ENCODE peak calls at places on chromosomes 2 and 18, in seven cellular contexts. M is OCI-LY7; G is H7; N is skeletal muscle cell; Y is CD8-positive, alpha-beta memory T cell; K is upper lobe of right lung; C is choroid plexus epithelial cell. S is an unnamed sample.

GRCh38 chr18:39188278-39188677 is 1622.7 kb upstream of the CELF4 start:
- DNase-seq in M (no peak), N (no peak), G (no peak), K (no peak), Y (no peak), C (no peak), S (no peak)

GRCh38 chr2:25929789-25930473 is 51.6 kb upstream of the ASXL2 start:
- DNase-seq in Y (no peak), N (no peak), M (no peak), G (no peak), C (no peak), K (no peak), S (no peak)

GRCh38 chr18:8450013-8450412 is 159.2 kb upstream of the RAB12 start:
- DNase-seq in G (peak; percentile 81), Y (no peak), N (no peak), M (no peak), C (peak; percentile 13), K (no peak), S (no peak)

GRCh38 chr18:21406111-21406510 is 164.1 kb downstream of the GREB1L start:
- DNase-seq in K (no peak), M (no peak), Y (no peak), N (no peak), G (no peak), C (no peak), S (no peak)

GRCh38 chr2:169490834-169491233 is 11.5 kb downstream of the BBS5 start:
- DNase-seq in N (no peak), Y (no peak), M (no peak), G (no peak), K (no peak), C (no peak), S (no peak)

GRCh38 chr2:149019768-149020167 is 18.7 kb upstream of the LYPD6B start:
- DNase-seq in M (peak; percentile 54), G (no peak), K (no peak), C (no peak), N (no peak), Y (no peak), S (no peak)

GRCh38 chr2:28697602-28698149 is 54.0 kb upstream of the PPP1CB start:
- DNase-seq in C (peak; percentile 47), G (no peak), K (no peak), Y (no peak), N (no peak), M (no peak), S (no peak)

GRCh38 chr2:166361351-166362153 is 14.2 kb downstream of the SCN9A start:
- DNase-seq in M (peak; percentile 28), C (peak; percentile 76), N (no peak), K (no peak), G (no peak), Y (no peak), S (no peak)

GRCh38 chr2:156445311-156446218 is 9.4 kb downstream of the GPD2 start:
- DNase-seq in Y (no peak), G (no peak), M (no peak), N (peak; percentile 83), K (no peak), C (peak; percentile 83), S (peak; percentile 57)

GRCh38 chr2:158013791-158014190 is 87.9 kb upstream of the UPP2 start:
- DNase-seq in K (no peak), G (no peak), N (no peak), M (no peak), Y (no peak), C (peak; percentile 18), S (no peak)

GRCh38 chr2:33042226-33042625 is 95.5 kb downstream of the LTBP1 start:
- DNase-seq in C (no peak), Y (no peak), M (no peak), N (no peak), K (no peak), G (no peak), S (no peak)

GRCh38 chr2:234339016-234339415 is 157.9 kb downstream of the ARL4C start:
- DNase-seq in C (no peak), K (no peak), N (no peak), G (no peak), M (no peak), Y (no peak), S (no peak)

GRCh38 chr2:226354434-226354833 is 445.2 kb downstream of the IRS1 start:
- DNase-seq in N (peak; percentile 25), M (no peak), G (no peak), K (no peak), C (peak; percentile 46), Y (no peak), S (no peak)

GRCh38 chr2:164896226-164896625 is 54.6 kb upstream of the COBLL1 start:
- DNase-seq in Y (no peak), G (no peak), C (peak; percentile 89), N (no peak), K (no peak), M (no peak), S (no peak)

GRCh38 chr2:135167273-135167672 is 115.2 kb downstream of the RAB3GAP1 start:
- DNase-seq in G (no peak), C (no peak), N (no peak), M (no peak), Y (no peak), K (no peak), S (no peak)

GRCh38 chr2:98746426-98746825 is 15.5 kb upstream of the MGAT4A start:
- DNase-seq in N (no peak), K (no peak), M (no peak), Y (no peak), G (no peak), C (no peak), S (no peak)

GRCh38 chr2:219707496-219708285 is 80.3 kb downstream of the SLC4A3 start:
- DNase-seq in G (no peak), N (no peak), C (no peak), M (no peak), K (no peak), Y (no peak), S (no peak)

GRCh38 chr2:231937057-231937456 is 10.9 kb upstream of the NPPC start:
- DNase-seq in G (no peak), N (no peak), Y (no peak), C (no peak), K (no peak), M (no peak), S (no peak)

DNA sequence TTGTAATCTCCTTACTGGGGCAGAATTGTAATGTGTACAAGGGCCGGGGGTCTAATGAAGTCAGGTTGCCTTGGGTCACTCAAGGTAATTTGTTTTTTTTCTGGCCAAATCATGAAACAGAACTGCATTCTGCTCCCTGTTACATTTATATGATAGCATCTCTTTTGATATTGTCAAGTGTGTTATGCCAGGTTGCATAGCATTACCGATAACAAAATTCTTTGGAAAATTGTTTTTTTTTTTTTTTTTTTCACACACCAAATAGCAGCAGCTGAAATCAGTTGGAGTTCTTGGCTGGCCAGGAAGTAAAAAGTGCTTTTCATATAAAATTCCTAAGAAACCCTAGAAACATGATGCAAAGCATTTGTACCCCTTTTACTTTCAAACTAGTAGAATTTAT is 282.6 kb upstream of the FN1 start:
- DNase-seq in Y (no peak), M (no peak), C (no peak), K (no peak), N (no peak), G (no peak), S (no peak)
- H3K4me3 ChIP-seq in Y (no peak overlapping the region), M (no peak overlapping the region), C (no peak overlapping the region), K (no peak overlapping the region), N (no peak overlapping the region), G (no peak overlapping the region), S (no peak overlapping the region)

DNA sequence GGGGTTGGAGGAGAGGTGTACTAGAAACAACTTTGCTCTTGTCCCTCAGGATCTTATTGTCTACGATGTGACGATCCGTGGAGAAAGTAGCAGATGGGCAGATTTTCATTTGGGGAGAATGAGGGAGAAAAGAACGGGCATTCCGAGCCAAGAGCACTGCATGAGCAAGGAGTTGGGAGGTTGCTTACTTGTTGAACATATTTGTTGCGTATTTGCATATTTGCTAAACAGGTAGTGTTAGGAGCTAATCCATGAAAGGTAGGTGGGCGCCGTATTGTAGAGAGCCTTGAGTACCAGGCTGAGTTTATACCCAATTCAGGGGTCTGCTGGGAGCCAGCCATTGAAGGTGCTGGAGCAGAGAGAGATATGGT is 490 bp downstream of the BCS1L start:
- DNase-seq in K (no peak), N (no peak), C (peak; percentile 8), G (no peak), M (no peak), Y (no peak), S (no peak)
- H3K4me3 ChIP-seq in K (peak overlapping the region; percentile 98), N (peak overlapping the region; percentile 94), C (peak overlapping the region; percentile 87), G (peak overlapping the region; percentile 97), M (peak overlapping the region; percentile 87), Y (peak overlapping the region; percentile 88), S (peak overlapping the region; percentile 91)

GRCh38 chr2:152335016-152335850 is at the start of gene FMNL2:
- DNase-seq in N (no peak), M (peak; percentile 10), K (peak; percentile 92), Y (no peak), C (peak; percentile 77), G (peak; percentile 95), S (peak; percentile 18)

GRCh38 chr2:152337511-152337903 is 2.5 kb downstream of the FMNL2 start:
- DNase-seq in G (no peak), Y (no peak), C (no peak), N (no peak), K (no peak), M (no peak), S (no peak)

GRCh38 chr2:152336103-152336853 is 1.3 kb downstream of the FMNL2 start:
- DNase-seq in K (peak; percentile 80), C (peak; percentile 53), G (peak; percentile 70), N (no peak), Y (no peak), M (no peak), S (no peak)

GRCh38 chr2:152335851-152336102 is 803 bp downstream of the FMNL2 start:
- DNase-seq in N (no peak), K (peak; percentile 72), Y (no peak), C (no peak), G (no peak), M (no peak), S (no peak)

DNA sequence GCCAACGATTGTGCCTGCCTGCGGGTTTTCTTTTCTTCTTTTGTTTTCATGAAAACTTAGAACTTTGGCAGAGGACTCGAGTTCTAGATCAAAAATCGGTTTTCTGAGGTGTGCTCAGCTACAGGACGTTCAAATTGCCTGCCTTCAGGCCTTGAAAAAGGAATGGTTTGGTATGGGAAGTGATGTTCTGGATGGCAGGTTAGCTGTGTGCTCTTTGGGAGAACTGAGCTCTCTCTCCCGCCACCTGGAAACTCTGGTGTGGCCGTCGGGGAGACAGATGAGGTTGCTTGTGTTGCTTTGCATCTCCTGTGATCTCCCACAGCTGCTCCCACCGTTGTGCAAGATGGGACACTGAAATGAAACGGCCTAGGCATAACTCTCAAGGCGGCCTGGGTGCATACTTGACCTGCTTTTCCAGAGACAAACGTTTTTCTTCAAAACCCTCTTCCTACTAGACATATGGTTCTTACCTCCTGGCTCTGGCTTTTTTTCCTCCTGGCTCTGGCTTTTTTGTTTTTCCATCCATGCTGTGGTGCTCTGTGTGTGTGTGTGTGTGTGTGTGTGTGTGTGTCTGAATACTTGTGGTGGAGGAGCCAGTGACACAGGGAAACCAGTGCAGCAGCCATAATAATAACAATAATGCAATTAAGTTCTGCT is 2.0 kb downstream of the FMNL2 start:
- DNase-seq in K (no peak), G (peak; percentile 31), N (no peak), M (no peak), C (peak; percentile 80), Y (no peak), S (no peak)
- H3K4me3 ChIP-seq in K (peak overlapping the region; percentile 90), G (peak overlapping the region; percentile 89), N (peak overlapping the region; percentile 84), M (no peak overlapping the region), C (peak overlapping the region; percentile 85), Y (no peak overlapping the region), S (peak overlapping the region; percentile 88)

GRCh38 chr18:76453057-76453561 is 41.9 kb downstream of the ZNF516 start:
- DNase-seq in C (no peak), N (no peak), G (no peak), M (no peak), Y (no peak), K (no peak), S (no peak)
- H3K4me3 ChIP-seq in C (no peak overlapping the region), N (no peak overlapping the region), G (no peak overlapping the region), M (no peak overlapping the region), Y (no peak overlapping the region), K (no peak overlapping the region), S (no peak overlapping the region)

S was measured in AG04450.